ENCODE peak calls at places on chromosomes 12 and 14, in seven cellular contexts. One of them, this sample, is unnamed.

GRCh38 chr12:26369588-26369987 is 174.2 kb downstream of the SSPN start:
- DNase-seq in transverse colon: no peak
- DNase-seq in suprapubic skin: no peak
- DNase-seq in GM12891: no peak
- DNase-seq in upper lobe of left lung: no peak
- DNase-seq in endothelial cell of umbilical vein: no peak
- DNase-seq in breast epithelium: no peak
- DNase-seq in this sample: no peak

GRCh38 chr14:89387922-89388685 is 28.9 kb downstream of the FOXN3 start:
- DNase-seq in transverse colon: no peak
- DNase-seq in suprapubic skin: no peak
- DNase-seq in GM12891: no peak
- DNase-seq in upper lobe of left lung: no peak
- DNase-seq in endothelial cell of umbilical vein: no peak
- DNase-seq in breast epithelium: no peak
- DNase-seq in this sample: no peak

GRCh38 chr12:53378222-53378621 is 1.8 kb upstream of the SP1 start:
- DNase-seq in transverse colon: no peak
- DNase-seq in suprapubic skin: no peak
- DNase-seq in GM12891: no peak
- DNase-seq in upper lobe of left lung: no peak
- DNase-seq in endothelial cell of umbilical vein: no peak
- DNase-seq in breast epithelium: no peak
- DNase-seq in this sample: peak

GRCh38 chr14:105528859-105529505 is 2.6 kb downstream of the TMEM121 start:
- DNase-seq in transverse colon: no peak
- DNase-seq in suprapubic skin: no peak
- DNase-seq in GM12891: no peak
- DNase-seq in upper lobe of left lung: peak
- DNase-seq in endothelial cell of umbilical vein: peak
- DNase-seq in breast epithelium: no peak
- DNase-seq in this sample: peak

GRCh38 chr12:41663487-41664258 is 475.6 kb downstream of the PDZRN4 start:
- DNase-seq in transverse colon: no peak
- DNase-seq in suprapubic skin: no peak
- DNase-seq in GM12891: no peak
- DNase-seq in upper lobe of left lung: no peak
- DNase-seq in endothelial cell of umbilical vein: peak
- DNase-seq in breast epithelium: no peak
- DNase-seq in this sample: no peak

GRCh38 chr14:93975791-93976476 is 436 bp downstream of the ASB2 start:
- DNase-seq in transverse colon: no peak
- DNase-seq in suprapubic skin: no peak
- DNase-seq in GM12891: peak
- DNase-seq in upper lobe of left lung: no peak
- DNase-seq in endothelial cell of umbilical vein: no peak
- DNase-seq in breast epithelium: no peak
- DNase-seq in this sample: no peak

GRCh38 chr12:67991158-67991557 is 1.9 kb downstream of the IFNG-AS1 start:
- DNase-seq in transverse colon: peak
- DNase-seq in suprapubic skin: no peak
- DNase-seq in GM12891: no peak
- DNase-seq in upper lobe of left lung: no peak
- DNase-seq in endothelial cell of umbilical vein: no peak
- DNase-seq in breast epithelium: no peak
- DNase-seq in this sample: peak

GRCh38 chr14:85487215-85487614 is 42.7 kb upstream of the FLRT2 start:
- DNase-seq in transverse colon: no peak
- DNase-seq in suprapubic skin: no peak
- DNase-seq in GM12891: no peak
- DNase-seq in upper lobe of left lung: no peak
- DNase-seq in endothelial cell of umbilical vein: no peak
- DNase-seq in breast epithelium: no peak
- DNase-seq in this sample: no peak

GRCh38 chr12:58888131-58888783 is 32.0 kb downstream of the LRIG3 start:
- DNase-seq in transverse colon: no peak
- DNase-seq in suprapubic skin: no peak
- DNase-seq in GM12891: no peak
- DNase-seq in upper lobe of left lung: no peak
- DNase-seq in endothelial cell of umbilical vein: peak
- DNase-seq in breast epithelium: no peak
- DNase-seq in this sample: no peak

GRCh38 chr12:57611810-57612710 is 825 bp downstream of the ARHGEF25 start:
- DNase-seq in transverse colon: no peak
- DNase-seq in suprapubic skin: no peak
- DNase-seq in GM12891: no peak
- DNase-seq in upper lobe of left lung: no peak
- DNase-seq in endothelial cell of umbilical vein: no peak
- DNase-seq in breast epithelium: no peak
- DNase-seq in this sample: no peak

GRCh38 chr12:10829994-10830393 is 3.8 kb upstream of the TAS2R10 start:
- DNase-seq in transverse colon: no peak
- DNase-seq in suprapubic skin: no peak
- DNase-seq in GM12891: no peak
- DNase-seq in upper lobe of left lung: no peak
- DNase-seq in endothelial cell of umbilical vein: no peak
- DNase-seq in breast epithelium: no peak
- DNase-seq in this sample: no peak

GRCh38 chr14:65334765-65335411 is 77.6 kb upstream of the FUT8 start:
- DNase-seq in transverse colon: peak
- DNase-seq in suprapubic skin: no peak
- DNase-seq in GM12891: no peak
- DNase-seq in upper lobe of left lung: no peak
- DNase-seq in endothelial cell of umbilical vein: no peak
- DNase-seq in breast epithelium: no peak
- DNase-seq in this sample: no peak

GRCh38 chr14:76782115-76782884 is 21.0 kb downstream of the VASH1 start:
- DNase-seq in transverse colon: no peak
- DNase-seq in suprapubic skin: no peak
- DNase-seq in GM12891: no peak
- DNase-seq in upper lobe of left lung: no peak
- DNase-seq in endothelial cell of umbilical vein: no peak
- DNase-seq in breast epithelium: no peak
- DNase-seq in this sample: peak

GRCh38 chr12:30877110-30877875 is 49.3 kb upstream of the TSPAN11 start:
- DNase-seq in transverse colon: no peak
- DNase-seq in suprapubic skin: no peak
- DNase-seq in GM12891: no peak
- DNase-seq in upper lobe of left lung: no peak
- DNase-seq in endothelial cell of umbilical vein: no peak
- DNase-seq in breast epithelium: no peak
- DNase-seq in this sample: no peak

GRCh38 chr12:54650409-54650808 is 2.2 kb upstream of the DCD start:
- DNase-seq in transverse colon: no peak
- DNase-seq in suprapubic skin: no peak
- DNase-seq in GM12891: no peak
- DNase-seq in upper lobe of left lung: no peak
- DNase-seq in endothelial cell of umbilical vein: no peak
- DNase-seq in breast epithelium: no peak
- DNase-seq in this sample: no peak

GRCh38 chr14:93898081-93898611 is 29.0 kb upstream of the FAM181A start:
- DNase-seq in transverse colon: no peak
- DNase-seq in suprapubic skin: no peak
- DNase-seq in GM12891: no peak
- DNase-seq in upper lobe of left lung: peak
- DNase-seq in endothelial cell of umbilical vein: no peak
- DNase-seq in breast epithelium: peak
- DNase-seq in this sample: no peak

GRCh38 chr14:59028476-59029202 is 159.8 kb upstream of the DAAM1 start:
- DNase-seq in transverse colon: peak
- DNase-seq in suprapubic skin: no peak
- DNase-seq in GM12891: peak
- DNase-seq in upper lobe of left lung: no peak
- DNase-seq in endothelial cell of umbilical vein: peak
- DNase-seq in breast epithelium: no peak
- DNase-seq in this sample: peak

GRCh38 chr14:52068741-52069616 is at the start of gene NID2:
- DNase-seq in transverse colon: peak
- DNase-seq in suprapubic skin: peak
- DNase-seq in GM12891: peak
- DNase-seq in upper lobe of left lung: peak
- DNase-seq in endothelial cell of umbilical vein: peak
- DNase-seq in breast epithelium: peak
- DNase-seq in this sample: peak
- TF ChIP-seq POLR2AphosphoS5 in transverse colon: peak
- TF ChIP-seq POLR2AphosphoS5 in suprapubic skin: no peak
- TF ChIP-seq POLR2AphosphoS5 in GM12891: no peak
- TF ChIP-seq POLR2AphosphoS5 in upper lobe of left lung: no peak
- TF ChIP-seq POLR2AphosphoS5 in endothelial cell of umbilical vein: no peak
- TF ChIP-seq POLR2AphosphoS5 in breast epithelium: peak
- TF ChIP-seq POLR2AphosphoS5 in this sample: peak

DNA sequence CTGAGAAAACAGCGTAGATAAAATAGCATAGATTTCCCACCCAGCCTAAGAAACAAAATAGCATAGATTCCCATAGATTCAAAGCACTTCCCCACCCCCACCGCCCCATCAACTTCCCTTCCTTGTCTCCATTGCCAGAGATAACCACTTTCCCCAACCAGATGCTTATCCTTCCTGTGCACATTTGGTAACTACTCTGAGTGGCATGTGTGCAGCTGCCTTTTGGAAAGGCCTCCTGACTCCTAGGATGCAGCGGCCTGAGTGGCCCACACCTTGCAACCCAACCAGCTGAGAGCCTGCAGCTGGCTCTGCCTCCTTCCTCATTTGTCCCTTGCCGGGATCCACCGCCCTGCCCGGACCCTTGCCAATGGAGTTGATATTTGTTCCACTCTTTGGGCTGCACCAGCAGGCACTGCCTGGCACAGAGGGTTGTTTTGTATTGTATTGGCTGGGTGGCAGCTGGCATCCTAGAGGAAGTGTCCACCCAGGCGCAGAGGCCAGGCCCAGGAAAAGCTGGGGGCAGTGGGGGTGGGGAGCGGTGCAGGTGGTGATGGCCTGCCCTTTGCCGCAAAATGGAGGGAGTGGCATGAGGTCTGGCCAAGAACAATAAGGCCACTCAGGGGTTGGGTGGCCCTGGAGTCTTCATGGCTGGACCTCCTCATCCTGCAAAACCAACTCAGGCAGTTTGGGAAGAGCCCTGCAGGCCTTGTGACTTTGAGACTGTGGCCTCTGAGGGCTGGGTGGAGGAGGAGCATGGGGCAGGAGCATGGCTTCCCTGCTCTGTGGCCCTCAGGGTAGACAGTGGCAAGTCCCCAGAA is 4.9 kb downstream of the SLC48A1 start:
- DNase-seq in transverse colon: no peak
- DNase-seq in suprapubic skin: peak
- DNase-seq in GM12891: no peak
- DNase-seq in upper lobe of left lung: no peak
- DNase-seq in endothelial cell of umbilical vein: no peak
- DNase-seq in breast epithelium: no peak
- DNase-seq in this sample: peak
- TF ChIP-seq POLR2AphosphoS5 in transverse colon: no peak
- TF ChIP-seq POLR2AphosphoS5 in suprapubic skin: no peak
- TF ChIP-seq POLR2AphosphoS5 in GM12891: no peak
- TF ChIP-seq POLR2AphosphoS5 in upper lobe of left lung: no peak
- TF ChIP-seq POLR2AphosphoS5 in endothelial cell of umbilical vein: peak
- TF ChIP-seq POLR2AphosphoS5 in breast epithelium: no peak
- TF ChIP-seq POLR2AphosphoS5 in this sample: peak

DNA sequence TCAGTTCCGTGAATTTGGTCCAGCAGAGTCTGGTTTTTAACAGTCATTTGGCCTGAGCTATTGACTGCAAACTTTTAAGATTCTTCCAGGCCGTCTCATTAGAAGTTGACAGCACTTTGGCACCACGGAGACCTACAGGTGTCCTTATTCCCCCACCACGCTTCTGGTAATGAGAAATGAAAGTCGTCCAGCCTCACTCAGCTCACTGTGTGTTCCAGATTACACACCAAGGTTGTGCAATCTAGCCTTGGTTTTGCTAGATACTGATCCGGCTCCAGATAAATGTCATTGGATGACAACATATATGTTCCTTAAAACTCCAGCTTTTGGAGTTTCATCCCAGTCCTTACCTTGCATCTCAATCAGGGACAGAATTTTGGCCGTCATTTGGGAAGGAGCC is 210.4 kb downstream of the CHST11 start:
- DNase-seq in transverse colon: no peak
- DNase-seq in suprapubic skin: no peak
- DNase-seq in GM12891: no peak
- DNase-seq in upper lobe of left lung: no peak
- DNase-seq in endothelial cell of umbilical vein: no peak
- DNase-seq in breast epithelium: no peak
- DNase-seq in this sample: no peak
- TF ChIP-seq POLR2AphosphoS5 in transverse colon: peak
- TF ChIP-seq POLR2AphosphoS5 in suprapubic skin: peak
- TF ChIP-seq POLR2AphosphoS5 in GM12891: no peak
- TF ChIP-seq POLR2AphosphoS5 in upper lobe of left lung: peak
- TF ChIP-seq POLR2AphosphoS5 in endothelial cell of umbilical vein: no peak
- TF ChIP-seq POLR2AphosphoS5 in breast epithelium: peak
- TF ChIP-seq POLR2AphosphoS5 in this sample: no peak

GRCh38 chr12:46430340-46430948 is 57.9 kb upstream of the SLC38A2 start:
- DNase-seq in transverse colon: no peak
- DNase-seq in suprapubic skin: no peak
- DNase-seq in GM12891: no peak
- DNase-seq in upper lobe of left lung: no peak
- DNase-seq in endothelial cell of umbilical vein: peak
- DNase-seq in breast epithelium: no peak
- DNase-seq in this sample: no peak
- TF ChIP-seq POLR2AphosphoS5 in transverse colon: peak
- TF ChIP-seq POLR2AphosphoS5 in suprapubic skin: no peak
- TF ChIP-seq POLR2AphosphoS5 in GM12891: no peak
- TF ChIP-seq POLR2AphosphoS5 in upper lobe of left lung: peak
- TF ChIP-seq POLR2AphosphoS5 in endothelial cell of umbilical vein: peak
- TF ChIP-seq POLR2AphosphoS5 in breast epithelium: no peak
- TF ChIP-seq POLR2AphosphoS5 in this sample: no peak

DNA sequence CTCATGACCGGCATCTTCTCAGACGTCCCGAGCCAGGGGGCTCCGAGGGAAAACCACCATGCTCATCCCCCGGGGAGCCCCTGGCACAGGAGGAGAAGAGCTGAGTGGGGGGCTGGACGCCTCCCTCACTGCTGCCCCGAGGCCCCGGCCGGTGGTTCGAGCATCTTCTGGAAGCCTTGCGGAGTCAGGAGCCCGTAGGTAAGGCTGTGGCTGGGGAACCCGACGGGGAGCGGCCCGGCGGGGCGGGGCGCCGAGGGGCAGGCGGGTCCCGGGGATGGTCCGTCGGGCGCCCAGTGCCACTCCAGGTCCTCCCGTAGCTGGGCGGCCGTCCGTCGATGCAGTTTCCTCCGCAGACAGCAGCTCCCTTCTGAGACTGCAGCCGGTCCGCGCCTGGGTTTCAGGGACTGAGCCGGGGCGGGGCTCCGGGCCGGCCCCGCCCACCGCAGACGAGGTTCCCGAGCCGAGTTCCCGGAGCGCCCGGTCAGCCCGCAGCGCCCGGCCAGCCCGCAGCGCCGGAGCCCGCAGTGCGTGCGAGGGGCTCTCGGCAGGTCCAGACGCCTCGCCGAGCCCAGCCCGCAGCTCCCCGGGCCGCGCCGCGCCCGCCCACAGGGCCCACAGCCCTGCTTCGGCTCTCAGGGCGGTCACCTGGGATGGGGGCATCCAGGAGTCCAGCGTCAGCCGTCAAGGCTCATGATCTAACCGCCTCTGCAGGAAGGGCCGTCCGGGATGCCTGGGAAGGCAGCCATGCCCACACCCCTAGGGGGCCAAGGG is at the start of gene PGF:
- DNase-seq in transverse colon: peak
- DNase-seq in suprapubic skin: no peak
- DNase-seq in GM12891: no peak
- DNase-seq in upper lobe of left lung: peak
- DNase-seq in endothelial cell of umbilical vein: peak
- DNase-seq in breast epithelium: no peak
- DNase-seq in this sample: peak
- TF ChIP-seq POLR2AphosphoS5 in transverse colon: peak
- TF ChIP-seq POLR2AphosphoS5 in suprapubic skin: no peak
- TF ChIP-seq POLR2AphosphoS5 in GM12891: no peak
- TF ChIP-seq POLR2AphosphoS5 in upper lobe of left lung: no peak
- TF ChIP-seq POLR2AphosphoS5 in endothelial cell of umbilical vein: peak
- TF ChIP-seq POLR2AphosphoS5 in breast epithelium: no peak
- TF ChIP-seq POLR2AphosphoS5 in this sample: peak

This sample was measured in spleen.